ENCODE peak calls at places on chromosomes 7 and 10, in seven cellular contexts. One of them, this sample, is unnamed.

GRCh38 chr7:30562498-30562897 is 32.2 kb upstream of the GARS1 start:
- DNase-seq in H1: no peak
- DNase-seq in HepG2: no peak
- DNase-seq in GM12878: no peak
- DNase-seq in GM12891: no peak
- DNase-seq in SK-N-SH: peak; percentile 55
- DNase-seq in K562: peak; percentile 51
- DNase-seq in this sample: no peak

GRCh38 chr7:117995850-117996650 is 122.8 kb upstream of the CTTNBP2 start:
- DNase-seq in H1: no peak
- DNase-seq in HepG2: no peak
- DNase-seq in GM12878: no peak
- DNase-seq in GM12891: no peak
- DNase-seq in SK-N-SH: no peak
- DNase-seq in K562: no peak
- DNase-seq in this sample: no peak

GRCh38 chr7:76358053-76358477 is 726 bp downstream of the YWHAG start:
- DNase-seq in H1: no peak
- DNase-seq in HepG2: no peak
- DNase-seq in GM12878: no peak
- DNase-seq in GM12891: no peak
- DNase-seq in SK-N-SH: peak; percentile 74
- DNase-seq in K562: peak; percentile 79
- DNase-seq in this sample: no peak

GRCh38 chr7:101618916-101619315 is 10.2 kb downstream of the MYL10 start:
- DNase-seq in H1: no peak
- DNase-seq in HepG2: no peak
- DNase-seq in GM12878: no peak
- DNase-seq in GM12891: no peak
- DNase-seq in SK-N-SH: peak; percentile 49
- DNase-seq in K562: no peak
- DNase-seq in this sample: no peak

GRCh38 chr10:117264776-117265175 is 23.9 kb downstream of the SLC18A2 start:
- DNase-seq in H1: no peak
- DNase-seq in HepG2: peak; percentile 35
- DNase-seq in GM12878: no peak
- DNase-seq in GM12891: no peak
- DNase-seq in SK-N-SH: no peak
- DNase-seq in K562: no peak
- DNase-seq in this sample: no peak

GRCh38 chr10:12448729-12449391 is 99.5 kb downstream of the CAMK1D start:
- DNase-seq in H1: no peak
- DNase-seq in HepG2: no peak
- DNase-seq in GM12878: peak; percentile 59
- DNase-seq in GM12891: peak; percentile 38
- DNase-seq in SK-N-SH: no peak
- DNase-seq in K562: peak; percentile 15
- DNase-seq in this sample: peak; percentile 34

GRCh38 chr10:27614776-27615175 is 110.7 kb downstream of the RAB18 start:
- DNase-seq in H1: no peak
- DNase-seq in HepG2: no peak
- DNase-seq in GM12878: no peak
- DNase-seq in GM12891: no peak
- DNase-seq in SK-N-SH: no peak
- DNase-seq in K562: no peak
- DNase-seq in this sample: no peak

GRCh38 chr10:91782539-91782938 is 15.7 kb upstream of the TNKS2 start:
- DNase-seq in H1: no peak
- DNase-seq in HepG2: no peak
- DNase-seq in GM12878: no peak
- DNase-seq in GM12891: no peak
- DNase-seq in SK-N-SH: no peak
- DNase-seq in K562: no peak
- DNase-seq in this sample: no peak

GRCh38 chr7:2732959-2733584 is 45.1 kb downstream of the AMZ1 start:
- DNase-seq in H1: peak; percentile 33
- DNase-seq in HepG2: no peak
- DNase-seq in GM12878: no peak
- DNase-seq in GM12891: no peak
- DNase-seq in SK-N-SH: no peak
- DNase-seq in K562: peak; percentile 81
- DNase-seq in this sample: no peak

GRCh38 chr10:26448706-26449435 is 10.7 kb downstream of the APBB1IP start:
- DNase-seq in H1: no peak
- DNase-seq in HepG2: no peak
- DNase-seq in GM12878: peak; percentile 84
- DNase-seq in GM12891: no peak
- DNase-seq in SK-N-SH: no peak
- DNase-seq in K562: no peak
- DNase-seq in this sample: no peak

GRCh38 chr7:27784399-27785053 is 44.6 kb downstream of the TAX1BP1 start:
- DNase-seq in H1: no peak
- DNase-seq in HepG2: peak; percentile 81
- DNase-seq in GM12878: no peak
- DNase-seq in GM12891: no peak
- DNase-seq in SK-N-SH: peak; percentile 40
- DNase-seq in K562: peak; percentile 71
- DNase-seq in this sample: no peak

GRCh38 chr10:93379366-93380042 is 102.6 kb downstream of the MYOF start:
- DNase-seq in H1: no peak
- DNase-seq in HepG2: no peak
- DNase-seq in GM12878: no peak
- DNase-seq in GM12891: no peak
- DNase-seq in SK-N-SH: no peak
- DNase-seq in K562: no peak
- DNase-seq in this sample: no peak

GRCh38 chr10:17428096-17428615 is 26.2 kb downstream of the ST8SIA6 start:
- DNase-seq in H1: peak; percentile 41
- DNase-seq in HepG2: no peak
- DNase-seq in GM12878: no peak
- DNase-seq in GM12891: no peak
- DNase-seq in SK-N-SH: no peak
- DNase-seq in K562: no peak
- DNase-seq in this sample: no peak

GRCh38 chr10:129849853-129850252 is 114.2 kb downstream of the EBF3 start:
- DNase-seq in H1: no peak
- DNase-seq in HepG2: no peak
- DNase-seq in GM12878: no peak
- DNase-seq in GM12891: no peak
- DNase-seq in SK-N-SH: no peak
- DNase-seq in K562: no peak
- DNase-seq in this sample: no peak

GRCh38 chr7:101952355-101953247 is 135.2 kb downstream of the CUX1 start:
- DNase-seq in H1: no peak
- DNase-seq in HepG2: no peak
- DNase-seq in GM12878: no peak
- DNase-seq in GM12891: no peak
- DNase-seq in SK-N-SH: no peak
- DNase-seq in K562: peak; percentile 34
- DNase-seq in this sample: no peak

GRCh38 chr7:91603707-91604106 is 276.8 kb downstream of the MTERF1 start:
- DNase-seq in H1: no peak
- DNase-seq in HepG2: no peak
- DNase-seq in GM12878: no peak
- DNase-seq in GM12891: no peak
- DNase-seq in SK-N-SH: no peak
- DNase-seq in K562: no peak
- DNase-seq in this sample: no peak

GRCh38 chr7:103934508-103934907 is 55.0 kb downstream of the RELN start:
- DNase-seq in H1: no peak
- DNase-seq in HepG2: no peak
- DNase-seq in GM12878: no peak
- DNase-seq in GM12891: no peak
- DNase-seq in SK-N-SH: no peak
- DNase-seq in K562: no peak
- DNase-seq in this sample: no peak

GRCh38 chr7:118350260-118350659 is 125.8 kb downstream of the ANKRD7 start:
- DNase-seq in H1: no peak
- DNase-seq in HepG2: no peak
- DNase-seq in GM12878: no peak
- DNase-seq in GM12891: no peak
- DNase-seq in SK-N-SH: no peak
- DNase-seq in K562: no peak
- DNase-seq in this sample: no peak

GRCh38 chr10:102465466-102465865 is 14.1 kb upstream of the C10orf95 start:
- DNase-seq in H1: no peak
- DNase-seq in HepG2: no peak
- DNase-seq in GM12878: no peak
- DNase-seq in GM12891: no peak
- DNase-seq in SK-N-SH: no peak
- DNase-seq in K562: no peak
- DNase-seq in this sample: no peak

GRCh38 chr7:55427800-55428199 is 62.7 kb downstream of the LANCL2 start:
- DNase-seq in H1: no peak
- DNase-seq in HepG2: no peak
- DNase-seq in GM12878: no peak
- DNase-seq in GM12891: no peak
- DNase-seq in SK-N-SH: no peak
- DNase-seq in K562: no peak
- DNase-seq in this sample: no peak

GRCh38 chr10:53765311-53765710 is 992.7 kb upstream of the MBL2 start:
- DNase-seq in H1: no peak
- DNase-seq in HepG2: no peak
- DNase-seq in GM12878: no peak
- DNase-seq in GM12891: no peak
- DNase-seq in SK-N-SH: no peak
- DNase-seq in K562: no peak
- DNase-seq in this sample: no peak

GRCh38 chr10:42969909-42970308 is 107.0 kb upstream of the RET start:
- DNase-seq in H1: no peak
- DNase-seq in HepG2: no peak
- DNase-seq in GM12878: no peak
- DNase-seq in GM12891: no peak
- DNase-seq in SK-N-SH: no peak
- DNase-seq in K562: no peak
- DNase-seq in this sample: no peak

GRCh38 chr10:49112098-49112497 is 3.2 kb downstream of the VSTM4 start:
- DNase-seq in H1: peak; percentile 20
- DNase-seq in HepG2: no peak
- DNase-seq in GM12878: no peak
- DNase-seq in GM12891: no peak
- DNase-seq in SK-N-SH: no peak
- DNase-seq in K562: no peak
- DNase-seq in this sample: no peak

GRCh38 chr10:80661526-80661925 is 123.8 kb downstream of the SH2D4B start:
- DNase-seq in H1: no peak
- DNase-seq in HepG2: no peak
- DNase-seq in GM12878: no peak
- DNase-seq in GM12891: no peak
- DNase-seq in SK-N-SH: no peak
- DNase-seq in K562: no peak
- DNase-seq in this sample: no peak

GRCh38 chr10:80660736-80661135 is 123.0 kb downstream of the SH2D4B start:
- DNase-seq in H1: no peak
- DNase-seq in HepG2: no peak
- DNase-seq in GM12878: no peak
- DNase-seq in GM12891: no peak
- DNase-seq in SK-N-SH: no peak
- DNase-seq in K562: no peak
- DNase-seq in this sample: no peak

GRCh38 chr10:80660266-80660665 is 122.6 kb downstream of the SH2D4B start:
- DNase-seq in H1: no peak
- DNase-seq in HepG2: no peak
- DNase-seq in GM12878: no peak
- DNase-seq in GM12891: no peak
- DNase-seq in SK-N-SH: no peak
- DNase-seq in K562: no peak
- DNase-seq in this sample: no peak

GRCh38 chr10:80662429-80663211 is 124.9 kb downstream of the SH2D4B start:
- DNase-seq in H1: peak; percentile 98
- DNase-seq in HepG2: peak; percentile 43
- DNase-seq in GM12878: peak; percentile 15
- DNase-seq in GM12891: peak; percentile 50
- DNase-seq in SK-N-SH: peak; percentile 77
- DNase-seq in K562: peak; percentile 83
- DNase-seq in this sample: peak; percentile 32

GRCh38 chr10:80664071-80664680 is 126.5 kb downstream of the SH2D4B start:
- DNase-seq in H1: peak; percentile 98
- DNase-seq in HepG2: peak; percentile 56
- DNase-seq in GM12878: no peak
- DNase-seq in GM12891: peak; percentile 19
- DNase-seq in SK-N-SH: peak; percentile 71
- DNase-seq in K562: peak; percentile 81
- DNase-seq in this sample: peak; percentile 25
- TF ChIP-seq TAF1 in H1: no peak
- TF ChIP-seq TAF1 in HepG2: no peak
- TF ChIP-seq TAF1 in GM12878: no peak
- TF ChIP-seq TAF1 in GM12891: no peak
- TF ChIP-seq TAF1 in SK-N-SH: no peak
- TF ChIP-seq TAF1 in K562: no peak
- TF ChIP-seq TAF1 in this sample: no peak

GRCh38 chr7:125651823-125652528 is 722.4 kb upstream of the POT1 start:
- DNase-seq in H1: no peak
- DNase-seq in HepG2: no peak
- DNase-seq in GM12878: no peak
- DNase-seq in GM12891: no peak
- DNase-seq in SK-N-SH: no peak
- DNase-seq in K562: peak; percentile 12
- DNase-seq in this sample: no peak
- TF ChIP-seq TAF1 in H1: no peak
- TF ChIP-seq TAF1 in HepG2: no peak
- TF ChIP-seq TAF1 in GM12878: no peak
- TF ChIP-seq TAF1 in GM12891: no peak
- TF ChIP-seq TAF1 in SK-N-SH: no peak
- TF ChIP-seq TAF1 in K562: no peak
- TF ChIP-seq TAF1 in this sample: no peak

DNA sequence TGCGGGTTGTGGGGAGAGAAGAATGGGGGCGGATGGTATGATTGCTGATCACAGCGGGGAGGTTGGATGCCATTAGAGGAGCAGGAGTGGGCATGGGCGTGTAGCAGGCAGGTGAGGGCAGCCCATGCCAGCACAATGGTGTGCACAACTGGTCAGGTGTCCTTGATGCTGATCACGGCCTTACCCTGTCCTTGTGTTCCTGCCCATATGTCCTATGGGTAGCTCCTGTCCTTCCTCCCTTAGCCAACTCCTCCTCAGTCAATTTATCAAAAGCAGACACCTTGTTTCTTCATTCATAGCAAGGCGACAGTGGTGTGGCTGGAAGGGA is 30.7 kb downstream of the WDR86 start:
- DNase-seq in H1: no peak
- DNase-seq in HepG2: no peak
- DNase-seq in GM12878: no peak
- DNase-seq in GM12891: peak; percentile 6
- DNase-seq in SK-N-SH: no peak
- DNase-seq in K562: no peak
- DNase-seq in this sample: peak; percentile 9
- TF ChIP-seq TAF1 in H1: no peak
- TF ChIP-seq TAF1 in HepG2: no peak
- TF ChIP-seq TAF1 in GM12878: no peak
- TF ChIP-seq TAF1 in GM12891: no peak
- TF ChIP-seq TAF1 in SK-N-SH: no peak
- TF ChIP-seq TAF1 in K562: no peak
- TF ChIP-seq TAF1 in this sample: no peak

DNA sequence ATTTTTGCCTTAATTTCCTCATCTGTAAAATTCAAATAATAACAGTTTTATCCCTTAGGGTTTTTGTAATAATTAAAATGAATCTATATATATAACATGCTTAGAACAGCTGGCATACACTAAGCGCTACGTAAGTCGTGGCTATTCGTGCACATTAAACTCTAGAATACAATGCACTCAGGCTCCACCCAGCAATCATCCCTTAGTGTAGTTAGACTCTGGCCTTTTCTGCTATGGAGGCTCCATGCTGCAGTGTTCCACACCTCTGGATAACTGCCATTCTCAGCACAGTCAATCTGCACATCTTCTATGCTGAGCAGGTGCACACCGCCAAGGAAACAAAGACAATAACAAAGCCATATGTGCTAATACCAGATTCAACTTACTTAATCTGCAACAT is 92.9 kb downstream of the IPMK start:
- DNase-seq in H1: no peak
- DNase-seq in HepG2: no peak
- DNase-seq in GM12878: no peak
- DNase-seq in GM12891: no peak
- DNase-seq in SK-N-SH: no peak
- DNase-seq in K562: no peak
- DNase-seq in this sample: no peak
- TF ChIP-seq TAF1 in H1: no peak
- TF ChIP-seq TAF1 in HepG2: no peak
- TF ChIP-seq TAF1 in GM12878: no peak
- TF ChIP-seq TAF1 in GM12891: no peak
- TF ChIP-seq TAF1 in SK-N-SH: no peak
- TF ChIP-seq TAF1 in K562: no peak
- TF ChIP-seq TAF1 in this sample: no peak

This sample was measured in GM12892.